ENCODE peak calls at places on chromosomes 5 and 9, in five cellular contexts. One of them, this sample, is unnamed.

GRCh38 chr9:81680006-81680405 is 9.3 kb downstream of the TLE1 start:
- DNase-seq in H1: no peak
- DNase-seq in Panc1: no peak
- DNase-seq in suprapubic skin: peak; percentile 21
- DNase-seq in spleen: no peak
- DNase-seq in this sample: no peak

GRCh38 chr5:168681556-168682183 is 102.5 kb upstream of the PANK3 start:
- DNase-seq in suprapubic skin: no peak
- DNase-seq in Panc1: no peak
- DNase-seq in spleen: peak; percentile 83
- DNase-seq in H1: no peak
- DNase-seq in this sample: no peak

GRCh38 chr5:15483348-15484090 is 16.5 kb upstream of the FBXL7 start:
- DNase-seq in Panc1: no peak
- DNase-seq in spleen: no peak
- DNase-seq in H1: no peak
- DNase-seq in suprapubic skin: no peak
- DNase-seq in this sample: no peak

GRCh38 chr9:129079829-129080228 is 1.1 kb upstream of the DOLPP1 start:
- DNase-seq in Panc1: no peak
- DNase-seq in H1: no peak
- DNase-seq in suprapubic skin: peak; percentile 52
- DNase-seq in spleen: no peak
- DNase-seq in this sample: no peak

GRCh38 chr5:175059687-175060194 is 335.4 kb downstream of the MSX2 start:
- DNase-seq in suprapubic skin: no peak
- DNase-seq in spleen: no peak
- DNase-seq in H1: peak; percentile 41
- DNase-seq in Panc1: no peak
- DNase-seq in this sample: no peak

GRCh38 chr9:5357431-5358105 is 17.9 kb upstream of the RLN1 start:
- DNase-seq in spleen: no peak
- DNase-seq in Panc1: no peak
- DNase-seq in suprapubic skin: no peak
- DNase-seq in H1: no peak
- DNase-seq in this sample: no peak

GRCh38 chr5:147601652-147602051 is 91.8 kb upstream of the DPYSL3 start:
- DNase-seq in H1: no peak
- DNase-seq in Panc1: no peak
- DNase-seq in suprapubic skin: no peak
- DNase-seq in spleen: no peak
- DNase-seq in this sample: no peak

GRCh38 chr5:163489055-163489744 is 16.2 kb upstream of the MAT2B start:
- DNase-seq in suprapubic skin: no peak
- DNase-seq in H1: no peak
- DNase-seq in spleen: no peak
- DNase-seq in Panc1: no peak
- DNase-seq in this sample: no peak

GRCh38 chr9:84953797-84954695 is 284.5 kb downstream of the NTRK2 start:
- DNase-seq in Panc1: peak; percentile 22
- DNase-seq in spleen: peak; percentile 77
- DNase-seq in suprapubic skin: peak; percentile 87
- DNase-seq in H1: peak; percentile 56
- DNase-seq in this sample: no peak

GRCh38 chr9:88917375-88917774 is 73.9 kb upstream of the S1PR3 start:
- DNase-seq in Panc1: no peak
- DNase-seq in H1: no peak
- DNase-seq in spleen: no peak
- DNase-seq in suprapubic skin: no peak
- DNase-seq in this sample: no peak

GRCh38 chr9:4375424-4376195 is 75.7 kb upstream of the GLIS3 start:
- DNase-seq in Panc1: no peak
- DNase-seq in suprapubic skin: no peak
- DNase-seq in spleen: no peak
- DNase-seq in H1: no peak
- DNase-seq in this sample: no peak

GRCh38 chr5:139761501-139761900 is 34.1 kb upstream of the PSD2 start:
- DNase-seq in H1: no peak
- DNase-seq in Panc1: no peak
- DNase-seq in suprapubic skin: no peak
- DNase-seq in spleen: no peak
- DNase-seq in this sample: no peak

GRCh38 chr5:5141625-5142527 is 1.7 kb downstream of the ADAMTS16 start:
- DNase-seq in spleen: no peak
- DNase-seq in H1: no peak
- DNase-seq in Panc1: no peak
- DNase-seq in suprapubic skin: no peak
- DNase-seq in this sample: peak; percentile 56

GRCh38 chr5:12467799-12468198 is 563.6 kb upstream of the CTNND2 start:
- DNase-seq in Panc1: no peak
- DNase-seq in spleen: peak; percentile 58
- DNase-seq in suprapubic skin: no peak
- DNase-seq in H1: no peak
- DNase-seq in this sample: no peak

GRCh38 chr5:158777647-158778368 is 321.9 kb downstream of the EBF1 start:
- DNase-seq in Panc1: no peak
- DNase-seq in H1: no peak
- DNase-seq in spleen: no peak
- DNase-seq in suprapubic skin: no peak
- DNase-seq in this sample: no peak

GRCh38 chr9:35605336-35606137 is 475 bp downstream of the TESK1 start:
- DNase-seq in Panc1: no peak
- DNase-seq in suprapubic skin: peak; percentile 81
- DNase-seq in spleen: peak; percentile 91
- DNase-seq in H1: no peak
- DNase-seq in this sample: no peak

GRCh38 chr5:77853353-77853907 is 77.3 kb upstream of the TBCA start:
- DNase-seq in H1: no peak
- DNase-seq in spleen: no peak
- DNase-seq in suprapubic skin: no peak
- DNase-seq in Panc1: no peak
- DNase-seq in this sample: no peak

GRCh38 chr9:4339783-4340335 is 40.0 kb upstream of the GLIS3 start:
- DNase-seq in spleen: no peak
- DNase-seq in suprapubic skin: no peak
- DNase-seq in Panc1: no peak
- DNase-seq in H1: no peak
- DNase-seq in this sample: no peak

GRCh38 chr9:97511762-97512429 is 10.4 kb downstream of the TMOD1 start:
- DNase-seq in spleen: no peak
- DNase-seq in Panc1: no peak
- DNase-seq in suprapubic skin: no peak
- DNase-seq in H1: no peak
- DNase-seq in this sample: peak; percentile 60

GRCh38 chr9:33161589-33162132 is 5.5 kb downstream of the B4GALT1 start:
- DNase-seq in suprapubic skin: no peak
- DNase-seq in H1: no peak
- DNase-seq in Panc1: no peak
- DNase-seq in spleen: no peak
- DNase-seq in this sample: no peak

GRCh38 chr9:33164138-33164809 is 2.9 kb downstream of the B4GALT1 start:
- DNase-seq in H1: no peak
- DNase-seq in suprapubic skin: no peak
- DNase-seq in spleen: no peak
- DNase-seq in Panc1: no peak
- DNase-seq in this sample: no peak

GRCh38 chr9:33161011-33161588 is 6.0 kb downstream of the B4GALT1 start:
- DNase-seq in suprapubic skin: peak; percentile 82
- DNase-seq in H1: no peak
- DNase-seq in spleen: peak; percentile 83
- DNase-seq in Panc1: no peak
- DNase-seq in this sample: peak; percentile 93

GRCh38 chr9:33163433-33164137 is 3.6 kb downstream of the B4GALT1 start:
- DNase-seq in H1: no peak
- DNase-seq in suprapubic skin: no peak
- DNase-seq in Panc1: no peak
- DNase-seq in spleen: peak; percentile 79
- DNase-seq in this sample: peak; percentile 87

DNA sequence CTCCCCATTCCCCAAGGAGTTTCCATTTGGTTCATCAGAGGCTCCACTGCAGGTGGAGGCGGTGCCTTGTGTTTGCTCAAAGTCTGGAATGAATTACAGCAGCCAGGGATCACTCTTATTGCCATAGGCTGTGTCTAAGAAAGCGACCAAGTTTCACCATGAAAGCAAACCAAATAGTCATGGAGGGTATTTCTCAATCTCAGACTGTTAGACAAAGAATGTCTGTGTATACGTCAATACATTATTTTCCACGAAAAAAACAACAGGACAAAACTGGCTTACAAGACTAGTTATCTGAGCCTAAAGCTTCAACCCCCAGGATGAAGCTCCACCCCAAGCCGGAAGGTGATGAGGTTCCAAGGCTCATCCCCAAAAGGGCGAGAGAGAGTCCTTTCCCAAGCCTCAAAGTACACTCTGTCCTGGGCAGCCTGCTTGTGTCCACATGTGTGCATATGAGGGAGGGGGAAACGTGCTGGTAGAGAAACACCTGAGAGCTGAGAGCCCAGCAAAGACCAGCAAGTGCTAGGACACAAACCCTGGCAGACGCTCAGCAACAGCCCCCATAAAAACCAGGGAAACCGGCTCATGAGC is 4.3 kb downstream of the B4GALT1 start:
- DNase-seq in Panc1: no peak
- DNase-seq in H1: no peak
- DNase-seq in suprapubic skin: peak; percentile 87
- DNase-seq in spleen: no peak
- DNase-seq in this sample: peak; percentile 95
- TF ChIP-seq POLR2AphosphoS5 in Panc1: no peak
- TF ChIP-seq POLR2AphosphoS5 in H1: no peak
- TF ChIP-seq POLR2AphosphoS5 in suprapubic skin: peak; percentile 52
- TF ChIP-seq POLR2AphosphoS5 in spleen: peak; percentile 61
- TF ChIP-seq POLR2AphosphoS5 in this sample: peak; percentile 59

GRCh38 chr9:34206561-34206960 is 27.7 kb downstream of the UBAP1 start:
- DNase-seq in spleen: no peak
- DNase-seq in H1: no peak
- DNase-seq in suprapubic skin: no peak
- DNase-seq in Panc1: no peak
- DNase-seq in this sample: no peak
- H3K27ac ChIP-seq in spleen: no peak overlapping the region
- H3K27ac ChIP-seq in H1: no peak overlapping the region
- H3K27ac ChIP-seq in suprapubic skin: no peak overlapping the region
- H3K27ac ChIP-seq in Panc1: no peak overlapping the region
- H3K27ac ChIP-seq in this sample: no peak overlapping the region

DNA sequence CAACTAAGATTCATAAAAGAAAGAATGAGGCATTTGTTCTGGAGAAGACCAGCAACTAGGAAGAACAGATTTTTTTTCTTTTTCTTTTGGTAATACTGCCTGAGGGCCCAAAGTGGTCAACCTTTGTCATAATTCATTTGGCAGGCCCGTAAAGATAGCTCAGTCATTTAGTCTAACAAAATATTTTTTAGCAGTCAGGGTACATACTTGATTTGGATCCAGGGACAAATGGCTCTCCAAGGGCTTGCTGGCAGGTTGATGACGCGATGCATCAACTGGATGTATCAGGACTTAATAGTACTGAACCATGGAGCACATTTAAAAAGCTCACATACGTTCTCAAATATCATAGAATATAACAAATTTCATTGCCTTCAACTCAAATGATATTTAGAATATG is 203.4 kb upstream of the ZNF608 start:
- DNase-seq in H1: no peak
- DNase-seq in Panc1: no peak
- DNase-seq in suprapubic skin: no peak
- DNase-seq in spleen: no peak
- DNase-seq in this sample: no peak
- TF ChIP-seq POLR2AphosphoS5 in H1: no peak
- TF ChIP-seq POLR2AphosphoS5 in Panc1: no peak
- TF ChIP-seq POLR2AphosphoS5 in suprapubic skin: no peak
- TF ChIP-seq POLR2AphosphoS5 in spleen: no peak
- TF ChIP-seq POLR2AphosphoS5 in this sample: no peak

GRCh38 chr9:131239307-131239975 is 36.9 kb downstream of the FAM78A start:
- DNase-seq in suprapubic skin: no peak
- DNase-seq in H1: no peak
- DNase-seq in Panc1: no peak
- DNase-seq in spleen: no peak
- DNase-seq in this sample: no peak
- H3K27ac ChIP-seq in suprapubic skin: no peak overlapping the region
- H3K27ac ChIP-seq in H1: no peak overlapping the region
- H3K27ac ChIP-seq in Panc1: no peak overlapping the region
- H3K27ac ChIP-seq in spleen: no peak overlapping the region
- H3K27ac ChIP-seq in this sample: no peak overlapping the region

GRCh38 chr5:39520232-39520572 is 95.4 kb upstream of the DAB2 start:
- DNase-seq in Panc1: no peak
- DNase-seq in suprapubic skin: no peak
- DNase-seq in H1: no peak
- DNase-seq in spleen: no peak
- DNase-seq in this sample: no peak
- TF ChIP-seq POLR2AphosphoS5 in Panc1: no peak
- TF ChIP-seq POLR2AphosphoS5 in suprapubic skin: peak; percentile 30
- TF ChIP-seq POLR2AphosphoS5 in H1: no peak
- TF ChIP-seq POLR2AphosphoS5 in spleen: no peak
- TF ChIP-seq POLR2AphosphoS5 in this sample: peak; percentile 14

GRCh38 chr5:11258001-11258400 is 497.0 kb upstream of the DAP start:
- DNase-seq in H1: no peak
- DNase-seq in suprapubic skin: no peak
- DNase-seq in spleen: no peak
- DNase-seq in Panc1: no peak
- DNase-seq in this sample: no peak

GRCh38 chr5:11247224-11247623 is 486.2 kb upstream of the DAP start:
- DNase-seq in H1: no peak
- DNase-seq in suprapubic skin: no peak
- DNase-seq in Panc1: no peak
- DNase-seq in spleen: no peak
- DNase-seq in this sample: no peak

GRCh38 chr5:11251242-11251641 is 490.2 kb upstream of the DAP start:
- DNase-seq in spleen: no peak
- DNase-seq in H1: no peak
- DNase-seq in Panc1: no peak
- DNase-seq in suprapubic skin: no peak
- DNase-seq in this sample: no peak

GRCh38 chr5:11248958-11249357 is 487.9 kb upstream of the DAP start:
- DNase-seq in suprapubic skin: no peak
- DNase-seq in Panc1: no peak
- DNase-seq in spleen: no peak
- DNase-seq in H1: no peak
- DNase-seq in this sample: no peak

GRCh38 chr5:11252523-11252922 is 491.5 kb upstream of the DAP start:
- DNase-seq in spleen: no peak
- DNase-seq in H1: no peak
- DNase-seq in suprapubic skin: no peak
- DNase-seq in Panc1: no peak
- DNase-seq in this sample: no peak
- H3K27ac ChIP-seq in spleen: no peak overlapping the region
- H3K27ac ChIP-seq in H1: no peak overlapping the region
- H3K27ac ChIP-seq in suprapubic skin: no peak overlapping the region
- H3K27ac ChIP-seq in Panc1: no peak overlapping the region
- H3K27ac ChIP-seq in this sample: no peak overlapping the region

DNA sequence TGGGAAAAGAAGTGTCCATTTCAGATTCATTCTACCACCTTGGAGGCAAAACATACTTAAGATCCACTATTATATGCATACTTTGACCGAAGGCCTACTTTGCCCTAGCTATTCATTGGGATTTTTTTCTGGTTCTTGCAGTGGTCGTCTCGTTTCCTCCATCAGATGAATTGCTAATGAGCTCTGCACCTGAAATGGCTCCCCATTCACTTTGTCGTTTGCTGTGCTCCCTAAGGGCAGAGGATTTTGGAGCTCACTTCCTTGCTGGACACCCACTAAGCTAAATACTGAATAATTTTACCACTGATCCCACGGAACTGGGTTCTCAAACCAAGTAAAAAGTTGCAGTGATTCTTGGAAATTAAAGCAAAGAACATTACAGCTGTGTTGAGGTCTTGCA is 1.9 kb downstream of the KDM3B start:
- DNase-seq in H1: no peak
- DNase-seq in suprapubic skin: no peak
- DNase-seq in spleen: no peak
- DNase-seq in Panc1: no peak
- DNase-seq in this sample: no peak
- TF ChIP-seq POLR2AphosphoS5 in H1: no peak
- TF ChIP-seq POLR2AphosphoS5 in suprapubic skin: no peak
- TF ChIP-seq POLR2AphosphoS5 in spleen: no peak
- TF ChIP-seq POLR2AphosphoS5 in Panc1: no peak
- TF ChIP-seq POLR2AphosphoS5 in this sample: no peak